ENCODE peak calls at places on chromosomes 13 and 19, in five cellular contexts. E is fibroblast of the conjunctiva, A is NCI-H774, H is nephron progenitor cell, Q is GM20000. U is an unnamed sample.

GRCh38 chr13:35714588-35714987 is 238.1 kb upstream of the MAB21L1 start:
- DNase-seq in A (no peak), E (no peak), H (no peak), Q (no peak), U (no peak)

GRCh38 chr13:99356216-99357089 is 49.3 kb upstream of the GPR183 start:
- DNase-seq in Q (peak; percentile 68), E (peak; percentile 57), A (no peak), H (peak; percentile 34), U (peak; percentile 34)

GRCh38 chr13:28659611-28659970 is 661 bp downstream of the POMP start:
- DNase-seq in Q (peak; percentile 29), A (no peak), E (no peak), H (no peak), U (no peak)

GRCh38 chr13:110233181-110233641 is 73.7 kb downstream of the COL4A1 start:
- DNase-seq in H (no peak), E (peak; percentile 56), A (no peak), Q (no peak), U (no peak)

GRCh38 chr19:55321466-55321865 is 3.7 kb downstream of the TMEM150B start:
- DNase-seq in Q (no peak), A (no peak), H (no peak), E (no peak), U (no peak)

GRCh38 chr19:29012457-29012856 is 200.5 kb downstream of the UQCRFS1 start:
- DNase-seq in A (no peak), Q (no peak), E (no peak), H (no peak), U (no peak)

GRCh38 chr19:3398114-3398899 is 31.9 kb downstream of the NFIC start:
- DNase-seq in A (no peak), H (peak; percentile 21), E (no peak), Q (no peak), U (no peak)

GRCh38 chr19:11693505-11694499 is 44.9 kb downstream of the ZNF823 start:
- DNase-seq in E (peak; percentile 78), A (no peak), Q (no peak), H (no peak), U (peak; percentile 48)

GRCh38 chr19:39397360-39398296 is 6.5 kb downstream of the MED29 start:
- DNase-seq in E (peak; percentile 80), H (peak; percentile 92), A (peak; percentile 58), Q (peak; percentile 86), U (peak; percentile 85)

GRCh38 chr19:42042455-42043170 is 27.4 kb downstream of the GRIK5 start:
- DNase-seq in E (no peak), H (no peak), A (no peak), Q (no peak), U (no peak)

GRCh38 chr13:93235258-93236015 is 8.8 kb downstream of the GPC6 start:
- DNase-seq in H (no peak), Q (no peak), A (no peak), E (peak; percentile 63), U (no peak)

GRCh38 chr19:4278926-4279529 is at the start of gene SHD:
- DNase-seq in E (no peak), Q (no peak), A (no peak), H (peak; percentile 70), U (no peak)

GRCh38 chr19:39359026-39359425 is 16.8 kb downstream of the SAMD4B start:
- DNase-seq in A (no peak), Q (no peak), H (no peak), E (no peak), U (no peak)

GRCh38 chr19:41646589-41647204 is 19.8 kb upstream of the CEACAM4 start:
- DNase-seq in E (no peak), A (no peak), H (peak; percentile 4), Q (no peak), U (peak; percentile 9)

GRCh38 chr19:16930753-16931152 is 42.0 kb downstream of the F2RL3 start:
- DNase-seq in E (no peak), H (no peak), Q (no peak), A (no peak), U (no peak)

GRCh38 chr19:49881672-49882394 is 4.3 kb downstream of the TBC1D17 start:
- DNase-seq in Q (no peak), H (no peak), A (no peak), E (no peak), U (no peak)

GRCh38 chr19:37218592-37218935 is 550 bp downstream of the ZNF383 start:
- DNase-seq in A (no peak), H (no peak), E (no peak), Q (no peak), U (peak; percentile 0)

GRCh38 chr13:29888306-29888705 is 37.9 kb upstream of the UBL3 start:
- DNase-seq in H (no peak), E (no peak), A (no peak), Q (no peak), U (no peak)

GRCh38 chr19:29526730-29527499 is 1.1 kb downstream of the VSTM2B start:
- DNase-seq in Q (peak; percentile 69), E (no peak), A (no peak), H (peak; percentile 66), U (no peak)

GRCh38 chr19:17739121-17739875 is 12.0 kb upstream of the FCHO1 start:
- DNase-seq in A (no peak), Q (peak; percentile 73), H (peak; percentile 37), E (no peak), U (no peak)

GRCh38 chr19:43606569-43607229 is 5.2 kb upstream of the SRRM5 start:
- DNase-seq in E (no peak), A (no peak), Q (no peak), H (no peak), U (no peak)

GRCh38 chr19:41462497-41462896 is 19.5 kb downstream of the ERICH4 start:
- DNase-seq in H (no peak), E (no peak), Q (no peak), A (no peak), U (no peak)

GRCh38 chr19:19501798-19502197 is 13.6 kb downstream of the TSSK6 start:
- DNase-seq in E (no peak), Q (no peak), A (no peak), H (no peak), U (no peak)

GRCh38 chr13:104024416-104025170 is 958.4 kb upstream of the SLC10A2 start:
- DNase-seq in A (no peak), Q (no peak), H (no peak), E (peak; percentile 20), U (no peak)

GRCh38 chr19:6987850-6988249 is 33.4 kb downstream of the MBD3L2B start:
- DNase-seq in E (no peak), Q (no peak), H (no peak), A (no peak), U (no peak)

GRCh38 chr13:66992183-66992582 is 238.0 kb downstream of the PCDH9 start:
- DNase-seq in A (no peak), E (peak; percentile 87), H (no peak), Q (no peak), U (no peak)

GRCh38 chr13:23969672-23970071 is 72.4 kb upstream of the C1QTNF9B start:
- DNase-seq in E (no peak), A (no peak), Q (no peak), H (no peak), U (no peak)